ENCODE peak calls at places on chromosomes 4 and X, in five cellular contexts. X is RPMI8226, T is lower leg skin, Z is tibial nerve, D is memory B cell. B is an unnamed sample.

GRCh38 chr4:134470544-134470943 is 269.0 kb upstream of the PABPC4L start:
- DNase-seq in X (peak), T (no peak), Z (no peak), D (no peak), B (no peak)

GRCh38 chrX:133668225-133668931 is 253.1 kb upstream of the GPC4 start:
- DNase-seq in X (no peak), T (no peak), Z (no peak), D (no peak), B (no peak)

GRCh38 chrX:5646818-5647217 is 581.8 kb downstream of the NLGN4X start:
- DNase-seq in X (peak), T (no peak), Z (no peak), D (peak), B (no peak)

GRCh38 chr4:73193155-73193554 is 65.4 kb downstream of the ANKRD17 start:
- DNase-seq in X (no peak), T (no peak), Z (no peak), D (no peak), B (no peak)

GRCh38 chrX:150907474-150907873 is 9.0 kb upstream of the CD99L2 start:
- DNase-seq in X (no peak), T (no peak), Z (no peak), D (no peak), B (no peak)

GRCh38 chrX:127888767-127889166 is 163.4 kb downstream of the ACTRT1 start:
- DNase-seq in X (no peak), T (no peak), Z (no peak), D (no peak), B (no peak)

GRCh38 chrX:8405631-8406030 is 59.0 kb upstream of the VCX3B start:
- DNase-seq in X (no peak), T (no peak), Z (no peak), D (no peak), B (no peak)

GRCh38 chr4:7630559-7631287 is 196.0 kb upstream of the PSAPL1 start:
- DNase-seq in X (no peak), T (no peak), Z (peak), D (no peak), B (no peak)

GRCh38 chr4:183966371-183966770 is 61.3 kb downstream of the STOX2 start:
- DNase-seq in X (no peak), T (no peak), Z (no peak), D (no peak), B (no peak)

GRCh38 chrX:35711281-35711680 is 86.9 kb upstream of the MAGEB16 start:
- DNase-seq in X (no peak), T (no peak), Z (no peak), D (no peak), B (no peak)

GRCh38 chr4:8786166-8786565 is 85.5 kb downstream of the HMX1 start:
- DNase-seq in X (no peak), T (no peak), Z (no peak), D (no peak), B (no peak)

GRCh38 chr4:41428205-41428940 is 109.6 kb upstream of the LIMCH1 start:
- DNase-seq in X (no peak), T (no peak), Z (no peak), D (no peak), B (no peak)

GRCh38 chr4:108072300-108072699 is 82.6 kb downstream of the HADH start:
- DNase-seq in X (no peak), T (no peak), Z (no peak), D (no peak), B (no peak)

GRCh38 chr4:83783179-83783578 is 247.3 kb downstream of the GPAT3 start:
- DNase-seq in X (no peak), T (no peak), Z (no peak), D (no peak), B (no peak)

GRCh38 chrX:68944211-68944610 is 115.4 kb downstream of the EFNB1 start:
- DNase-seq in X (no peak), T (peak), Z (no peak), D (no peak), B (no peak)

GRCh38 chr4:87041142-87041541 is 106.3 kb downstream of the AFF1 start:
- DNase-seq in X (no peak), T (no peak), Z (no peak), D (no peak), B (peak)

GRCh38 chr4:178599521-178599920 is 1157.3 kb upstream of the AGA start:
- DNase-seq in X (no peak), T (no peak), Z (no peak), D (no peak), B (no peak)

GRCh38 chr4:7155611-7156071 is 36.7 kb upstream of the SORCS2 start:
- DNase-seq in X (no peak), T (peak), Z (peak), D (no peak), B (no peak)

GRCh38 chrX:6384391-6384790 is 150.5 kb downstream of the VCX3A start:
- DNase-seq in X (no peak), T (no peak), Z (no peak), D (no peak), B (no peak)

GRCh38 chr4:26916195-26916594 is 55.6 kb downstream of the STIM2 start:
- DNase-seq in X (peak), T (no peak), Z (no peak), D (no peak), B (no peak)

GRCh38 chr4:25712611-25713010 is 57.0 kb downstream of the SLC34A2 start:
- DNase-seq in X (no peak), T (peak), Z (no peak), D (no peak), B (no peak)

GRCh38 chr4:26884486-26884988 is 23.9 kb downstream of the STIM2 start:
- DNase-seq in X (no peak), T (no peak), Z (no peak), D (peak), B (no peak)